ENCODE peak calls at places on chromosomes 6 and 20, in four cellular contexts. One of them, this sample, is unnamed.

GRCh38 chr20:48525400-48525799 is 302.4 kb downstream of the PREX1 start:
- DNase-seq in posterior vena cava: no peak
- DNase-seq in head of caudate nucleus: no peak
- DNase-seq in amygdala: no peak
- DNase-seq in this sample: no peak

GRCh38 chr6:113246186-113246585 is 611.0 kb upstream of the MARCKS start:
- DNase-seq in head of caudate nucleus: no peak
- DNase-seq in posterior vena cava: no peak
- DNase-seq in amygdala: no peak
- DNase-seq in this sample: no peak

GRCh38 chr6:150037526-150038201 is 12.3 kb upstream of the RAET1L start:
- DNase-seq in posterior vena cava: no peak
- DNase-seq in amygdala: no peak
- DNase-seq in head of caudate nucleus: no peak
- DNase-seq in this sample: no peak

GRCh38 chr6:51049288-51049982 is 230.8 kb downstream of the TFAP2B start:
- DNase-seq in amygdala: no peak
- DNase-seq in posterior vena cava: no peak
- DNase-seq in head of caudate nucleus: no peak
- DNase-seq in this sample: no peak

GRCh38 chr6:55617272-55617671 is 38.3 kb upstream of the HMGCLL1 start:
- DNase-seq in posterior vena cava: no peak
- DNase-seq in amygdala: no peak
- DNase-seq in head of caudate nucleus: peak; percentile 4
- DNase-seq in this sample: peak; percentile 62

GRCh38 chr6:491233-491632 is 99.7 kb downstream of the IRF4 start:
- DNase-seq in posterior vena cava: no peak
- DNase-seq in amygdala: no peak
- DNase-seq in head of caudate nucleus: no peak
- DNase-seq in this sample: no peak

GRCh38 chr6:167858842-167859520 is 32.3 kb downstream of the AFDN start:
- DNase-seq in posterior vena cava: no peak
- DNase-seq in head of caudate nucleus: no peak
- DNase-seq in amygdala: no peak
- DNase-seq in this sample: no peak

GRCh38 chr6:142112451-142113061 is 20.2 kb upstream of the GJE1 start:
- DNase-seq in amygdala: peak; percentile 15
- DNase-seq in posterior vena cava: peak; percentile 82
- DNase-seq in head of caudate nucleus: peak; percentile 83
- DNase-seq in this sample: peak; percentile 87

GRCh38 chr20:2752631-2753455 is 47.6 kb downstream of the CPXM1 start:
- DNase-seq in posterior vena cava: no peak
- DNase-seq in head of caudate nucleus: no peak
- DNase-seq in amygdala: no peak
- DNase-seq in this sample: peak; percentile 59

GRCh38 chr6:29631860-29632731 is 887 bp downstream of the GABBR1 start:
- DNase-seq in head of caudate nucleus: peak; percentile 65
- DNase-seq in amygdala: peak; percentile 55
- DNase-seq in posterior vena cava: peak; percentile 89
- DNase-seq in this sample: peak; percentile 41

GRCh38 chr20:52552181-52552872 is 360.7 kb upstream of the ZFP64 start:
- DNase-seq in head of caudate nucleus: no peak
- DNase-seq in posterior vena cava: no peak
- DNase-seq in amygdala: no peak
- DNase-seq in this sample: no peak

GRCh38 chr6:37538107-37538506 is 38.4 kb upstream of the CCDC167 start:
- DNase-seq in amygdala: no peak
- DNase-seq in head of caudate nucleus: no peak
- DNase-seq in posterior vena cava: no peak
- DNase-seq in this sample: no peak

GRCh38 chr6:26300828-26301227 is 64.2 kb upstream of the BTN3A2 start:
- DNase-seq in amygdala: no peak
- DNase-seq in head of caudate nucleus: no peak
- DNase-seq in posterior vena cava: no peak
- DNase-seq in this sample: no peak

GRCh38 chr6:15280023-15280422 is 34.2 kb downstream of the JARID2 start:
- DNase-seq in amygdala: no peak
- DNase-seq in posterior vena cava: no peak
- DNase-seq in head of caudate nucleus: no peak
- DNase-seq in this sample: no peak

GRCh38 chr6:36104836-36105235 is 25.5 kb upstream of the MAPK13 start:
- DNase-seq in posterior vena cava: no peak
- DNase-seq in amygdala: no peak
- DNase-seq in head of caudate nucleus: no peak
- DNase-seq in this sample: no peak

GRCh38 chr6:56851541-56852248 is 103.2 kb upstream of the BEND6 start:
- DNase-seq in posterior vena cava: no peak
- DNase-seq in head of caudate nucleus: peak; percentile 73
- DNase-seq in amygdala: no peak
- DNase-seq in this sample: peak; percentile 50

GRCh38 chr6:46521464-46521971 is 30.3 kb upstream of the RCAN2 start:
- DNase-seq in head of caudate nucleus: no peak
- DNase-seq in posterior vena cava: no peak
- DNase-seq in amygdala: no peak
- DNase-seq in this sample: no peak

GRCh38 chr6:39114707-39115599 is at the start of gene SAYSD1:
- DNase-seq in posterior vena cava: peak; percentile 98
- DNase-seq in head of caudate nucleus: peak; percentile 87
- DNase-seq in amygdala: peak; percentile 81
- DNase-seq in this sample: peak; percentile 94

GRCh38 chr6:56959938-56960337 is 5.0 kb downstream of the BEND6 start:
- DNase-seq in head of caudate nucleus: no peak
- DNase-seq in amygdala: no peak
- DNase-seq in posterior vena cava: no peak
- DNase-seq in this sample: no peak

GRCh38 chr6:127119361-127120108 is 1.1 kb downstream of the RSPO3 start:
- DNase-seq in head of caudate nucleus: peak; percentile 1
- DNase-seq in posterior vena cava: peak; percentile 82
- DNase-seq in amygdala: no peak
- DNase-seq in this sample: peak; percentile 18

GRCh38 chr6:105136433-105137350 is 43.1 kb downstream of the POPDC3 start:
- DNase-seq in amygdala: peak; percentile 23
- DNase-seq in posterior vena cava: peak; percentile 86
- DNase-seq in head of caudate nucleus: peak; percentile 71
- DNase-seq in this sample: peak; percentile 54

GRCh38 chr6:18668994-18669393 is 281.8 kb downstream of the RNF144B start:
- DNase-seq in head of caudate nucleus: no peak
- DNase-seq in amygdala: no peak
- DNase-seq in posterior vena cava: no peak
- DNase-seq in this sample: no peak

GRCh38 chr20:4512891-4513550 is 208.7 kb upstream of the PRND start:
- DNase-seq in amygdala: no peak
- DNase-seq in posterior vena cava: no peak
- DNase-seq in head of caudate nucleus: no peak
- DNase-seq in this sample: no peak

GRCh38 chr6:136503303-136503702 is 46.9 kb downstream of the MAP7 start:
- DNase-seq in amygdala: no peak
- DNase-seq in posterior vena cava: no peak
- DNase-seq in head of caudate nucleus: no peak
- DNase-seq in this sample: no peak

GRCh38 chr6:106064766-106065165 is 21.4 kb upstream of the PRDM1 start:
- DNase-seq in head of caudate nucleus: no peak
- DNase-seq in posterior vena cava: no peak
- DNase-seq in amygdala: no peak
- DNase-seq in this sample: no peak

GRCh38 chr6:143621876-143622605 is 55.7 kb upstream of the PHACTR2 start:
- DNase-seq in posterior vena cava: no peak
- DNase-seq in amygdala: no peak
- DNase-seq in head of caudate nucleus: no peak
- DNase-seq in this sample: no peak